ENCODE peak calls at places on chromosomes 11 and 22, in four cellular contexts. B, V, Q and O are unnamed samples.

GRCh38 chr11:111469200-111469599 is 43.0 kb downstream of the BTG4 start:
- DNase-seq in V (no peak), B (no peak), Q (no peak), O (no peak)

GRCh38 chr22:31332886-31333285 is 13.3 kb downstream of the PATZ1 start:
- DNase-seq in B (no peak), V (no peak), Q (no peak), O (no peak)

GRCh38 chr11:69896250-69896649 is 77.0 kb upstream of the FGF3 start:
- DNase-seq in V (no peak), B (peak), Q (no peak), O (peak)

GRCh38 chr22:39598017-39598965 is 27.7 kb downstream of the CACNA1I start:
- DNase-seq in V (peak), B (no peak), Q (peak), O (no peak)

GRCh38 chr11:94325681-94326080 is 21.3 kb downstream of the IZUMO1R start:
- DNase-seq in V (peak), B (no peak), Q (peak), O (no peak)

GRCh38 chr11:122920579-122920978 is 38.0 kb downstream of the JHY start:
- DNase-seq in B (no peak), Q (no peak), V (no peak), O (no peak)

GRCh38 chr11:94740083-94740974 is 27.8 kb upstream of the AMOTL1 start:
- DNase-seq in B (peak), Q (no peak), V (peak), O (no peak)

GRCh38 chr11:10878408-10879214 is 20.8 kb upstream of the ZBED5 start:
- DNase-seq in Q (no peak), V (no peak), B (peak), O (peak)

GRCh38 chr11:31340903-31341572 is 28.5 kb downstream of the DCDC1 start:
- DNase-seq in Q (peak), B (peak), V (no peak), O (peak)

GRCh38 chr11:62444271-62444833 is 25.5 kb downstream of the SCGB1A1 start:
- DNase-seq in Q (no peak), V (peak), B (peak), O (peak)

GRCh38 chr11:27158763-27159679 is 118.4 kb downstream of the BBOX1 start:
- DNase-seq in B (peak), V (no peak), Q (peak), O (peak)

GRCh38 chr11:69817265-69818236 is 1.7 kb downstream of the FGF3 start:
- DNase-seq in Q (no peak), B (no peak), V (no peak), O (peak)